ENCODE peak calls at places on chromosomes 12 and 14, in four cellular contexts. Y, G, R and L are unnamed samples.

GRCh38 chr14:69154779-69155178 is 1.9 kb upstream of the DCAF5 start:
- DNase-seq in Y (peak), G (no peak), R (no peak), L (no peak)

GRCh38 chr12:44428825-44429224 is 447.3 kb downstream of the NELL2 start:
- DNase-seq in Y (no peak), G (no peak), R (no peak), L (no peak)

GRCh38 chr14:34711169-34711568 is 3.2 kb downstream of the CFL2 start:
- DNase-seq in Y (no peak), G (no peak), R (no peak), L (no peak)

GRCh38 chr12:10236720-10237119 is 24.0 kb downstream of the GABARAPL1 start:
- DNase-seq in Y (no peak), G (no peak), R (no peak), L (no peak)

GRCh38 chr12:124279846-124280360 is 15.0 kb upstream of the RFLNA start:
- DNase-seq in Y (no peak), G (no peak), R (no peak), L (no peak)

GRCh38 chr12:62604856-62605255 is 138.2 kb downstream of the MON2 start:
- DNase-seq in Y (no peak), G (no peak), R (no peak), L (no peak)

GRCh38 chr12:6729186-6729585 is 5.3 kb downstream of the COPS7A start:
- DNase-seq in Y (no peak), G (no peak), R (no peak), L (no peak)

GRCh38 chr14:75295061-75295461 is 16.4 kb downstream of the FOS start:
- DNase-seq in Y (no peak), G (peak), R (peak), L (peak)

GRCh38 chr12:129193263-129193871 is 340.1 kb downstream of the GLT1D1 start:
- DNase-seq in Y (no peak), G (peak), R (peak), L (peak)

GRCh38 chr12:131912526-131913274 is 16.4 kb upstream of the PUS1 start:
- DNase-seq in Y (peak), G (peak), R (no peak), L (no peak)

GRCh38 chr12:68222336-68222735 is 3.3 kb downstream of the IL26 start:
- DNase-seq in Y (no peak), G (no peak), R (no peak), L (no peak)

GRCh38 chr14:91892918-91893527 is 25.7 kb upstream of the TC2N start:
- DNase-seq in Y (peak), G (no peak), R (peak), L (peak)

GRCh38 chr12:87806310-87806709 is 222.9 kb downstream of the C12orf50 start:
- DNase-seq in Y (no peak), G (no peak), R (no peak), L (no peak)

GRCh38 chr12:102480401-102480800 is at the start of gene IGF1:
- DNase-seq in Y (no peak), G (no peak), R (no peak), L (no peak)

GRCh38 chr12:1201886-1202285 is 210.9 kb downstream of the ERC1 start:
- DNase-seq in Y (no peak), G (no peak), R (no peak), L (no peak)